ENCODE peak calls at places on chromosomes 13 and 19, in five cellular contexts. O is aorta; U is neuronal stem cell; R is pancreas; A is CD8-positive, alpha-beta memory T cell. K is an unnamed sample.
A peak's percentile ranks its signal among the peaks of the same experiment; 100 is the strongest.

GRCh38 chr13:48181482-48182145 is 51.4 kb upstream of the ITM2B start:
- DNase-seq in O (no peak), U (no peak), R (no peak), A (no peak), K (no peak)

GRCh38 chr13:48559638-48560320 is 26.9 kb upstream of the RCBTB2 start:
- DNase-seq in O (no peak), U (no peak), R (no peak), A (no peak), K (no peak)

GRCh38 chr13:27920677-27921420 is 1.0 kb downstream of the PDX1 start:
- DNase-seq in O (no peak), U (peak; percentile 36), R (peak; percentile 34), A (no peak), K (no peak)

GRCh38 chr13:110801044-110801443 is 87.5 kb downstream of the ING1 start:
- DNase-seq in O (no peak), U (no peak), R (no peak), A (no peak), K (no peak)

GRCh38 chr19:38395381-38396127 is 7.1 kb downstream of the SPRED3 start:
- DNase-seq in O (no peak), U (no peak), R (no peak), A (no peak), K (peak; percentile 66)

GRCh38 chr19:43574424-43575155 is 737 bp downstream of the XRCC1 start:
- DNase-seq in O (no peak), U (no peak), R (no peak), A (no peak), K (no peak)

GRCh38 chr13:20702945-20703784 is at the start of gene IL17D:
- DNase-seq in O (peak; percentile 79), U (no peak), R (no peak), A (peak; percentile 29), K (peak; percentile 49)

GRCh38 chr19:23771348-23771747 is 12.7 kb upstream of the ZNF681 start:
- DNase-seq in O (no peak), U (no peak), R (no peak), A (no peak), K (no peak)

GRCh38 chr13:66205807-66206206 is 1024.3 kb downstream of the PCDH9 start:
- DNase-seq in O (no peak), U (no peak), R (no peak), A (no peak), K (no peak)

GRCh38 chr13:73482556-73482955 is 423.8 kb downstream of the KLF5 start:
- DNase-seq in O (no peak), U (no peak), R (no peak), A (no peak), K (no peak)

GRCh38 chr19:18290250-18291018 is 9.0 kb upstream of the JUND start:
- DNase-seq in O (no peak), U (no peak), R (no peak), A (peak; percentile 73), K (peak; percentile 62)

DNA sequence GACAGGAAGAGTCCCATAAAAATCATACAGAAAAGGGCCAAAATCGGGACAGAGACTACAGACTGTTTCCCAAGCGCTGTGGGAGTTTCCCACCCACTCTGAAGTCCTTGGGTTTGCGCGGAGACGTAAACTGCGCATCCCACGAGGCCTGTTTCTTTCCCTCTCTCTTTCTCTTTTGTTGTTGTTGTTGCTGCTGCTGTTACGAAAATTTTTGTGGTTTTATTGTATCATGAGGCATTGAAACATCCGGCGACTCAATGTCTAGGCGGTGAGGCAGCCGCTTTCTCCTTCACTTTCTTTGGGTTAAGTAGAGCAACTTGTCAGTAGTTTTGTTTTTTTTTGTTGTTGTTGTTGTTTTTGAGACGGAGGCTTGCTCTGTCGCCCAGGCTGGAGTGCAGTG is 1.6 kb upstream of the PPP1R12C start:
- DNase-seq in O (no peak), U (no peak), R (no peak), A (no peak), K (peak; percentile 32)
- H3K4me3 ChIP-seq in O (no peak overlapping the region), U (no peak overlapping the region), R (no peak overlapping the region), A (no peak overlapping the region), K (no peak overlapping the region)

GRCh38 chr13:30305456-30305855 is 1.9 kb downstream of the KATNAL1 start:
- DNase-seq in O (no peak), U (no peak), R (no peak), A (no peak), K (no peak)

GRCh38 chr13:30307194-30307965 is at the start of gene KATNAL1:
- DNase-seq in O (peak; percentile 94), U (peak; percentile 82), R (peak; percentile 68), A (peak; percentile 74), K (no peak)

GRCh38 chr13:30306762-30307193 is 573 bp downstream of the KATNAL1 start:
- DNase-seq in O (peak; percentile 98), U (peak; percentile 96), R (peak; percentile 93), A (peak; percentile 85), K (peak; percentile 91)

GRCh38 chr13:30307966-30308290 is 577 bp upstream of the KATNAL1 start:
- DNase-seq in O (no peak), U (no peak), R (no peak), A (no peak), K (no peak)

DNA sequence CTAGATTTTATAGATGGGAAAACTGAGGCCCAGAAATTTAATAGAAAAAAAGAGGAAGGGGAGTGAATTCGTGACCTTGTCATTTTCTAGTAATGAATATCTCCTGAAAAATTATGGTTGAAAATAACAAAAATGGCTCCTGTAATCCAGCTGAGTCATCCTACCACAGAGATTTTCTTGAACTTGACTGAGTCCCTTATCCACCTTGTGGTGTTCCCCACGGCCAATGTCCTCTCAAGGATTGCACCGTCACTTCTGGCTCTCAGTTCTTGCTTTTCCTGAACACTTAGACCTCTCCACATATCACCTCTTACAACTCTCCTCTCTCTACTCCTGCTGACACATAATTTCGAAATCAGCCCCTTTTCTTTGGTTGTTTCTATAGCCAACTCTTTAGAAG is 1.2 kb upstream of the KATNAL1 start:
- DNase-seq in O (no peak), U (no peak), R (no peak), A (no peak), K (no peak)
- H3K4me1 ChIP-seq in O (no peaks in the 10 kb centered on the region), U (peaks cover 14% of the 10 kb centered on the region), R (no peaks in the 10 kb centered on the region), A (peaks cover 13% of the 10 kb centered on the region), K (peaks cover 4% of the 10 kb centered on the region)

GRCh38 chr19:47729468-47729798 is 15.9 kb upstream of the NOP53 start:
- DNase-seq in O (peak; percentile 93), U (no peak), R (peak; percentile 93), A (no peak), K (no peak)
- H3K4me3 ChIP-seq in O (no peak overlapping the region), U (no peak overlapping the region), R (peak overlapping the region; percentile 36), A (no peak overlapping the region), K (peak overlapping the region; percentile 17)

DNA sequence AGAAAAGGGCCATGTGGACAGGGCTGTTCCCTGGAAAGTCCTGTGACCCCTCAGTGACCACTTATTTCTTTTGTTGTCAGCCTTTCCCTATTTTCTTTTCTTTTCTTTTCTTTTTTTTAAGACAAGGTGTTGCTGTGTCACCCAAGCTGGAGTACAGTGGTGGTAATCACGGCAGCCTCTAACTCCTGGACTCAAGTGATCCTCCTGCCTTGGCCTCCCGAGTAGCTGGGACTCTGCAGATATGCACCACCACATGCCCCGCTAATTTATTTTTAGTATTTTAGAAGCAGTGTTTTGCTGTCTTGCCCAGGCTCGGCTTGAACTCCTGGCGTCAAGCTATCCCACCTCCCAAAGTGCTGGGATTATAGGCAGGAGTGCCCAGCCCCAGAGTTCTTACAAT is 1.1 kb upstream of the GPI start:
- DNase-seq in O (no peak), U (no peak), R (no peak), A (no peak), K (no peak)
- H3K4me1 ChIP-seq in O (peaks cover 2% of the 10 kb centered on the region), U (peaks cover 4% of the 10 kb centered on the region), R (no peaks in the 10 kb centered on the region), A (peaks cover 38% of the 10 kb centered on the region), K (peaks cover 15% of the 10 kb centered on the region)

DNA sequence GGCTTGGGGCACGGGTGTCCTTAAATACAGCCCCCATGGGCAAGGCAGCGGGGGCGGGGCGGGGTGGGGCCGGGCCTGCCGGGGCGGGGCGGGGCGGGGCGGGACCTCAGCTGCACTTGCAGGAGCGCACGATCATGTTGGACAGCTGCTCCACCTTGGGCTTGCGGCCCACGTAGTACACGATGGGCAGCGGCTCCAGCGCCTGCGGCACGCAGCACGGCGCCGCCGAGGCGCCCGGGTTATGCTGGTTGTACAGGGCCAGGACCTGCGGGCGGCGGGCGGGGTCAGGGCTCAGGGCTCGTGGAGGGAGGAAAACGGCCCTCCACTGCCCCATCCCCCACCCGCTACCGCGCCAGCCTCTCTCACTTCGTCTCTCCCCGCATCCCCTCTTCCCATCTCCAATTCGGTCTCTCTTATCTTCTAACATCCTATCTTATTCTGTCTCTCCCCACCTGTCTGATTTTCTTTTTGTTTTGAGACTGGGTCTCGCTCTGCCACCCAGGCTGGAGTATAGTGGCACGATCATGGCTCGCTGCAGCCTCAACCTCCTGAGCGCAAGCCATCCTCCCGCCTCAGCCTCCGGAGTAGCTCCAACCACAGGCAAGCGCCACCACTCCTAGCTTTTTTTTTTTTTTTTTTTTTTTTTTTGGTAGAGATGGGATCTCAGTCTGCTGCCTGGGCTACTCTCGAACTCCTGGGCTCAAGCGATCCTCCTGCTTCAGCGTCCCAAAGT is 21.1 kb downstream of the CCDC97 start:
- DNase-seq in O (no peak), U (no peak), R (no peak), A (no peak), K (no peak)
- H3K4me3 ChIP-seq in O (no peak overlapping the region), U (no peak overlapping the region), R (no peak overlapping the region), A (no peak overlapping the region), K (no peak overlapping the region)

GRCh38 chr19:926595-927043 is 784 bp downstream of the ARID3A start:
- DNase-seq in O (peak; percentile 89), U (no peak), R (no peak), A (no peak), K (peak; percentile 61)

GRCh38 chr19:927044-927706 is 1.3 kb downstream of the ARID3A start:
- DNase-seq in O (peak; percentile 90), U (no peak), R (no peak), A (no peak), K (no peak)

GRCh38 chr19:929523-930258 is 3.9 kb downstream of the ARID3A start:
- DNase-seq in O (no peak), U (no peak), R (no peak), A (no peak), K (no peak)

GRCh38 chr19:927707-928401 is 2.0 kb downstream of the ARID3A start:
- DNase-seq in O (no peak), U (no peak), R (no peak), A (no peak), K (no peak)

GRCh38 chr19:928471-929259 is 2.8 kb downstream of the ARID3A start:
- DNase-seq in O (no peak), U (no peak), R (no peak), A (no peak), K (no peak)
- H3K4me1 ChIP-seq in O (no peaks in the 10 kb centered on the region), U (peaks cover 13% of the 10 kb centered on the region), R (peaks cover 14% of the 10 kb centered on the region), A (peaks cover 26% of the 10 kb centered on the region), K (peaks cover 8% of the 10 kb centered on the region)